ENCODE peak calls at places on chromosomes 12 and 14, in six cellular contexts. J is left lung; A is adipocyte; W is CD8-positive, alpha-beta T cell; F is fibroblast of mammary gland; P is Jurkat, Clone E6-1. V is an unnamed sample.

GRCh38 chr12:78229491-78230209 is 399.0 kb downstream of the NAV3 start:
- DNase-seq in J (no peak), A (peak), W (no peak), F (peak), P (peak), V (no peak)

GRCh38 chr12:85301054-85301453 is 21.0 kb downstream of the ALX1 start:
- DNase-seq in J (no peak), A (no peak), W (no peak), F (no peak), P (peak), V (no peak)

GRCh38 chr12:132218519-132218860 is 74.2 kb downstream of the NOC4L start:
- DNase-seq in J (no peak), A (no peak), W (no peak), F (no peak), P (no peak), V (no peak)

GRCh38 chr12:111953455-111953854 is 59.5 kb downstream of the TMEM116 start:
- DNase-seq in J (no peak), A (no peak), W (no peak), F (peak), P (no peak), V (no peak)

GRCh38 chr14:67497216-67497615 is 8.7 kb upstream of the TMEM229B start:
- DNase-seq in J (no peak), A (no peak), W (no peak), F (no peak), P (no peak), V (no peak)

GRCh38 chr14:95318399-95318834 is 1.3 kb downstream of the CLMN start:
- DNase-seq in J (no peak), A (no peak), W (no peak), F (no peak), P (no peak), V (no peak)

GRCh38 chr14:58740584-58740983 is 102.8 kb downstream of the DACT1 start:
- DNase-seq in J (no peak), A (no peak), W (no peak), F (no peak), P (no peak), V (no peak)

GRCh38 chr12:74538491-74539258 is 1.0 kb downstream of the ATXN7L3B start:
- DNase-seq in J (no peak), A (peak), W (no peak), F (peak), P (peak), V (peak)

GRCh38 chr14:35898217-35898775 is 72.2 kb downstream of the BRMS1L start:
- DNase-seq in J (no peak), A (no peak), W (no peak), F (no peak), P (no peak), V (no peak)

GRCh38 chr14:92314182-92314581 is 8.8 kb upstream of the SLC24A4 start:
- DNase-seq in J (no peak), A (peak), W (no peak), F (peak), P (no peak), V (no peak)

GRCh38 chr12:48352157-48352775 is 1.5 kb upstream of the ZNF641 start:
- DNase-seq in J (no peak), A (no peak), W (no peak), F (no peak), P (no peak), V (no peak)

GRCh38 chr12:76866726-76867125 is 12.1 kb downstream of the CSRP2 start:
- DNase-seq in J (no peak), A (peak), W (no peak), F (peak), P (peak), V (no peak)
- H3K4me3 ChIP-seq in J (no peak), A (no peak), W (no peak), F (no peak), P (no peak), V (no peak)

DNA sequence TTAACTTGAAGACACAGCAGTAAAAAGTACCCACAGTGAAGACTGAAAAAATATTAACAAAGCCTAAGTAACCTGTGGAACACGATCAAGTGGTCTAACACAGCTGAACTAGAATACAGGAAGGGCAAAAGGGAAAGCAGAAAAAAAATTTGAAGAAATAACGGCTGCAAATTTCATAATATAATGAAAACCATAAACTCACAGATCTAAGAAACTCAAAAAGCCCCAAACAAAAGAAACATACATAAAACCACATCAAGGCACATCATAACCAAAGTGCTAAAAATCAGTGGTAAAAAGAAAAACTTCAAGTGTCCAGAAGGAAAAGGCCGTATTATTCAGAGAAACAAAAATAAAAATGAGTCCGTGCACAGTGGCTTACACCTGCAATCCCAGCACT is 30.9 kb downstream of the SPPL3 start:
- DNase-seq in J (no peak), A (no peak), W (no peak), F (no peak), P (no peak), V (no peak)
- H3K4me3 ChIP-seq in J (no peak), A (no peak), W (no peak), F (no peak), P (no peak), V (no peak)

GRCh38 chr12:122520676-122521075 is 6.1 kb downstream of the RSRC2 start:
- DNase-seq in J (no peak), A (no peak), W (no peak), F (no peak), P (no peak), V (no peak)
- H3K4me3 ChIP-seq in J (no peak), A (no peak), W (no peak), F (no peak), P (no peak), V (no peak)

DNA sequence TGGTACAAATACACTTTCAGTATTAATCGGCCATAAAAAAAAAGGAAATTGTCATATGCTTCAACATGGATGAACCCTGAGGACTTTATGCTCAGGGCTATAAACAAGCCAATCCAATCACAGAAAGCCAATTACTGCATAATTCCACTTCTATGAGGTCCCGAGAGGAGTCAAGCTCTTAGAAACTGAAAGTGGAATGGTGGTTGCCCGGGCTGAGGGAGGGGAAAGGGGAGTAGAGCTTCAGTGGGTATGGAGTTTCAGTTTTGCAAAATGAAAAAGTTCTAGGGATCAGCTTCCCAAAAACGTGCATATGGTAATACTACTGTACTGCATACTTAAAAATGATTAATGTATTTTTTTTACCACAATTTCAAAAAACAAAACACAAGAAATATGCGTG is 52.0 kb downstream of the RNF34 start:
- DNase-seq in J (no peak), A (peak), W (no peak), F (no peak), P (no peak), V (no peak)
- H3K4me3 ChIP-seq in J (no peak), A (peak), W (no peak), F (no peak), P (no peak), V (no peak)

GRCh38 chr14:68691031-68691864 is 101.6 kb downstream of the ZFP36L1 start:
- DNase-seq in J (no peak), A (no peak), W (no peak), F (no peak), P (no peak), V (no peak)
- H3K4me3 ChIP-seq in J (no peak), A (no peak), W (no peak), F (no peak), P (no peak), V (no peak)

GRCh38 chr12:54300732-54301427 is at the start of gene NFE2:
- DNase-seq in J (peak), A (peak), W (no peak), F (peak), P (no peak), V (no peak)
- H3K4me3 ChIP-seq in J (peak), A (peak), W (peak), F (no peak), P (no peak), V (no peak)

GRCh38 chr12:47222960-47223847 is 143.4 kb upstream of the AMIGO2 start:
- DNase-seq in J (no peak), A (no peak), W (no peak), F (no peak), P (no peak), V (no peak)

GRCh38 chr12:47225356-47225755 is 145.6 kb upstream of the AMIGO2 start:
- DNase-seq in J (no peak), A (no peak), W (no peak), F (no peak), P (no peak), V (no peak)

GRCh38 chr12:47222592-47222959 is 142.8 kb upstream of the AMIGO2 start:
- DNase-seq in J (no peak), A (no peak), W (no peak), F (no peak), P (no peak), V (no peak)

GRCh38 chr12:47224563-47225133 is 144.9 kb upstream of the AMIGO2 start:
- DNase-seq in J (no peak), A (no peak), W (no peak), F (no peak), P (no peak), V (no peak)

DNA sequence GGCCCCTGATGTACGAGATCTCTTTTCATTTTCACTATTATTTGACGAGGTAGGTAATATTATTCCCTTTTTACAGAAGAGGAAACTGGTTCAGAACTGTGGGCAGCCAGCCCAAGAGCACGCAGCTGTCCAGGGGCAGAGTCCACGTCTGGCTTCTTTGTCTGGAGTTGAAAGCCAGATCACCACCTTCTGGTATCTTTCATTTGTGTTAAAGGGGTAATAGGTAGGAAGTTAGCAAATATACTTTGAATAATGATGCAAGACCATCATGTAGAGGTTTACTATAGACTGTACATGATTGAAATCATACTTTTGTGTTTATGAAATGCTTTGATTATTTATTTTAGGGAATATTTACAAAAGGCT is 144.1 kb upstream of the AMIGO2 start:
- DNase-seq in J (no peak), A (no peak), W (no peak), F (no peak), P (no peak), V (no peak)
- H3K4me3 ChIP-seq in J (no peak), A (no peak), W (peak), F (no peak), P (no peak), V (peak)

DNA sequence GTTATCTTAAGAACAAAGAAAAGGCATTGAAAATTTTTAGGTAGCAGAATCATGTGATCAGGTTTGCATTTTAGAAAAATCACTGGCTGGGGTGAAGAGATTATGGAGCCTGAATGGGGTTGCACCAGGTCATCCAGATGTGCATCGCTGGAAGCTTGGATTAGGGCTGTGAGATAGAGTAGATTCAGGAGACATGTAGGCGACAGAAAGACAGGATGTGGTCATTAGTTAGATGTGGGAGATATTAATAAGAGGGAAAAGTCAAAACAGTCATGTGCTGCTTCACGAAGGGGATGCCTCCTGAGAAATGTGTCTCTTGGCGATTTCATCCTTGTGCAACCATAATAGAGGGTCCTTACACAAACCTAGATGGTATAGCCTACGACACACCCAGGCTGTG is 25.1 kb downstream of the TEAD4 start:
- DNase-seq in J (no peak), A (no peak), W (no peak), F (no peak), P (no peak), V (no peak)
- H3K4me3 ChIP-seq in J (no peak), A (no peak), W (no peak), F (no peak), P (no peak), V (no peak)

V was measured in effector memory CD4-positive, alpha-beta T cell.